ENCODE peak calls at places on chromosomes 12 and 14, in six cellular contexts. One of them, this sample, is unnamed. For H3K27me3, the result is how much of the 10 kb centered on the place peaks cover.

GRCh38 chr12:49671051-49671765 is 36.0 kb downstream of the FMNL3 start:
- DNase-seq in ovary: peak
- DNase-seq in heart left ventricle: no peak
- DNase-seq in tibial nerve: no peak
- DNase-seq in breast epithelium: no peak
- DNase-seq in adrenal gland: peak
- DNase-seq in this sample: no peak

GRCh38 chr12:84946753-84947152 is 34.2 kb upstream of the SLC6A15 start:
- DNase-seq in ovary: no peak
- DNase-seq in heart left ventricle: no peak
- DNase-seq in tibial nerve: no peak
- DNase-seq in breast epithelium: no peak
- DNase-seq in adrenal gland: no peak
- DNase-seq in this sample: no peak

GRCh38 chr12:105425263-105426174 is 95.0 kb downstream of the C12orf75 start:
- DNase-seq in ovary: no peak
- DNase-seq in heart left ventricle: no peak
- DNase-seq in tibial nerve: no peak
- DNase-seq in breast epithelium: no peak
- DNase-seq in adrenal gland: no peak
- DNase-seq in this sample: no peak

GRCh38 chr14:32576088-32576795 is 247.1 kb downstream of the AKAP6 start:
- DNase-seq in ovary: peak
- DNase-seq in heart left ventricle: no peak
- DNase-seq in tibial nerve: no peak
- DNase-seq in breast epithelium: no peak
- DNase-seq in adrenal gland: peak
- DNase-seq in this sample: peak

GRCh38 chr12:74337951-74338350 is 199.7 kb upstream of the ATXN7L3B start:
- DNase-seq in ovary: no peak
- DNase-seq in heart left ventricle: no peak
- DNase-seq in tibial nerve: no peak
- DNase-seq in breast epithelium: no peak
- DNase-seq in adrenal gland: no peak
- DNase-seq in this sample: no peak

GRCh38 chr12:14986449-14986848 is 13.6 kb downstream of the PDE6H start:
- DNase-seq in ovary: no peak
- DNase-seq in heart left ventricle: no peak
- DNase-seq in tibial nerve: no peak
- DNase-seq in breast epithelium: no peak
- DNase-seq in adrenal gland: no peak
- DNase-seq in this sample: no peak

GRCh38 chr14:61894452-61895077 is 132.3 kb downstream of the SNAPC1 start:
- DNase-seq in ovary: peak
- DNase-seq in heart left ventricle: peak
- DNase-seq in tibial nerve: peak
- DNase-seq in breast epithelium: no peak
- DNase-seq in adrenal gland: peak
- DNase-seq in this sample: no peak

GRCh38 chr14:76975865-76976622 is 52.5 kb downstream of the IRF2BPL start:
- DNase-seq in ovary: no peak
- DNase-seq in heart left ventricle: no peak
- DNase-seq in tibial nerve: no peak
- DNase-seq in breast epithelium: no peak
- DNase-seq in adrenal gland: peak
- DNase-seq in this sample: no peak

GRCh38 chr14:34052658-34053014 is 101.8 kb upstream of the EGLN3 start:
- DNase-seq in ovary: no peak
- DNase-seq in heart left ventricle: no peak
- DNase-seq in tibial nerve: no peak
- DNase-seq in breast epithelium: no peak
- DNase-seq in adrenal gland: peak
- DNase-seq in this sample: no peak

GRCh38 chr14:38972511-38972910 is 130.5 kb downstream of the SEC23A start:
- DNase-seq in ovary: no peak
- DNase-seq in heart left ventricle: no peak
- DNase-seq in tibial nerve: no peak
- DNase-seq in breast epithelium: no peak
- DNase-seq in adrenal gland: no peak
- DNase-seq in this sample: no peak

GRCh38 chr14:106530423-106531107 is 1004.2 kb downstream of the TMEM121 start:
- DNase-seq in ovary: no peak
- DNase-seq in heart left ventricle: no peak
- DNase-seq in tibial nerve: no peak
- DNase-seq in breast epithelium: no peak
- DNase-seq in adrenal gland: no peak
- DNase-seq in this sample: no peak

GRCh38 chr14:59275668-59276067 is 87.2 kb downstream of the DAAM1 start:
- DNase-seq in ovary: no peak
- DNase-seq in heart left ventricle: no peak
- DNase-seq in tibial nerve: no peak
- DNase-seq in breast epithelium: no peak
- DNase-seq in adrenal gland: no peak
- DNase-seq in this sample: no peak

GRCh38 chr12:66653801-66654200 is 25.1 kb downstream of the GRIP1 start:
- DNase-seq in ovary: no peak
- DNase-seq in heart left ventricle: no peak
- DNase-seq in tibial nerve: no peak
- DNase-seq in breast epithelium: no peak
- DNase-seq in adrenal gland: no peak
- DNase-seq in this sample: no peak

GRCh38 chr12:118318703-118319102 is 54.0 kb downstream of the TAOK3 start:
- DNase-seq in ovary: no peak
- DNase-seq in heart left ventricle: no peak
- DNase-seq in tibial nerve: no peak
- DNase-seq in breast epithelium: no peak
- DNase-seq in adrenal gland: no peak
- DNase-seq in this sample: no peak

GRCh38 chr14:69069020-69069421 is 83.9 kb downstream of the DCAF5 start:
- DNase-seq in ovary: no peak
- DNase-seq in heart left ventricle: no peak
- DNase-seq in tibial nerve: no peak
- DNase-seq in breast epithelium: no peak
- DNase-seq in adrenal gland: no peak
- DNase-seq in this sample: no peak

GRCh38 chr14:96095581-96096476 is 56.7 kb downstream of the C14orf132 start:
- DNase-seq in ovary: no peak
- DNase-seq in heart left ventricle: no peak
- DNase-seq in tibial nerve: no peak
- DNase-seq in breast epithelium: peak
- DNase-seq in adrenal gland: no peak
- DNase-seq in this sample: peak

GRCh38 chr12:69900720-69901131 is 75.7 kb downstream of the MYRFL start:
- DNase-seq in ovary: peak
- DNase-seq in heart left ventricle: peak
- DNase-seq in tibial nerve: peak
- DNase-seq in breast epithelium: peak
- DNase-seq in adrenal gland: peak
- DNase-seq in this sample: peak

GRCh38 chr12:9073077-9073476 is 42.6 kb downstream of the A2M start:
- DNase-seq in ovary: no peak
- DNase-seq in heart left ventricle: no peak
- DNase-seq in tibial nerve: no peak
- DNase-seq in breast epithelium: no peak
- DNase-seq in adrenal gland: peak
- DNase-seq in this sample: no peak

DNA sequence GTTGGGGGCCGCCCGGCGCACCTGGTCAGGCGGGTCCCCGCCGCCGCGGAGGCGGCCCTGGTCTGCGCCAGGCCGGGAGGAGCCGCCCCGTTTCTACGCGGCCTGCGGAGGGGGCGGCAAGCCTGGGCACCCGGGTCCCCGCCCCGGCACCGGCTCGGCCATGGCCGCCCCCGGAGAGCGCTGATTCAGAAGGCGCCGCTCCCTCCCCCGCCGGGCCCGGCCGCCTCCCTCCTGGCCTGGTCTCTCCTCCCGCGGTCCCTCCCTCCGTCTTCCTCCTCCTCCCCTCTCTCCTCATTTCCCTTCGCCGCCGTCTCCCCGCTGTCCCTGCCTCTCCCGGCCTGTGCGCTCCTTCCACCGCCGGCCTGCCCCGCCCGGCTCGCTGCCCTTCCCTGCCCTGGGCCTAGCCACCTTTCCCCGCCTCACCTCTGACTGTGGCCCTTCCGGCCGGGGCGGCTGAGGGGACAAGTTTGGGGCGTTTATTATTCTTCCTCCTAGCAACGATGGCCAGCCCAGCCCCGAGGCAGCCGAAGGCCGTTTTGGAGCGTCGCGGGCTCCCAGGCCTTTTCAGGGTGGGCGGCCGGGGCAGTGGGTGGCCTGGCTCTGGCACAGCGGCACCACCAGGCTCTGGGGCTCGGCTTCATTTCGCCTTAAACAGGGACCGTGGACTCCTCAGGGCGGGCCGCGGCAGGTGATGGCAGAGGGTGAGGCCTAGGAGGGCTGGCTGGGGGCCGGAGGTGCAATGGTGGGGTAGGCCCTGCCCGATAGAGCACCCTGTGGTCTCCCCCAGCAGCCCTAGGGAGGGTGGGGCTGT is 768 bp downstream of the CEP170B start:
- DNase-seq in ovary: peak
- DNase-seq in heart left ventricle: peak
- DNase-seq in tibial nerve: peak
- DNase-seq in breast epithelium: no peak
- DNase-seq in adrenal gland: peak
- DNase-seq in this sample: peak
- H3K27me3 ChIP-seq in ovary: under half
- H3K27me3 ChIP-seq in heart left ventricle: under half
- H3K27me3 ChIP-seq in tibial nerve: under half
- H3K27me3 ChIP-seq in breast epithelium: under half
- H3K27me3 ChIP-seq in adrenal gland: under half
- H3K27me3 ChIP-seq in this sample: under half

DNA sequence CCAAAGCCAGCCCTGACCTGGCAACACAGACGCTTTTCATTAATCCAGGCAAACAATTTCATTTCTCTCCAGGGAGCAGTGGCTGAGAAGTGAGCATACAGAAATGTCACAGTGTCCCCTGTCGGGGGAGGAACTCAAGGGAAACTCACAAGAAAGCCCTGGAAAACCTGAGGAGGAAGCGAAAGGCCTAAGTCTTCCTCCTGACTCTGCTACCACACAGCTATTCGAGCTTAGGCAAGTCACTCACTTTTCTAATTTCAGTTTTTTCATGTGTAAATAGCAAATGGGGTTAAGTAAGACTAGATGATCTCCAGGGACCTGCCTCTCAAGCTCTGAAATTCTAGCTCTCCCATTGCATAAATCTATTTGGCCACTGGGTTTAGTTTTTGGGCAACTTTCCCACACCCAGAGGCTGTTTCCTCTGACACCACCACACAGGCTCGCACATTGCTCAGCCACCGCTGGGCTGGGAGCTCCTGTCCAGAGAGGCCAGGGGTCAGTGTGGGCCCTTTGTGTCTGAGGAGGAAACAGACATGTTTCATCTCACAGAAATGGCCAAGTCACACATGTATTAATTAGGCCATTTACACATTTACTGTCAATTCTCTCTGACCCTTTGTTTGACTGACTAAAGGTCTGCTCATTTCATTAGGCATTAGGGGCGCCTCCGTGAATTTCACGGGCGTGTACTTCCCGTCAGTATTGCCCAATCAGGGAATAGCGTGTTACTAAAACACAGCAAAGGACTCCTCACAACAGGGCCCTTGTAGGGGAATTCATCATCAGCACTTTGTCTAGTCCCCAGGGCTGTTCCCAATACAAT is 9.8 kb upstream of the PNMA1 start:
- DNase-seq in ovary: peak
- DNase-seq in heart left ventricle: peak
- DNase-seq in tibial nerve: peak
- DNase-seq in breast epithelium: no peak
- DNase-seq in adrenal gland: peak
- DNase-seq in this sample: peak
- TF ChIP-seq POLR2A in ovary: peak
- TF ChIP-seq POLR2A in heart left ventricle: no peak
- TF ChIP-seq POLR2A in tibial nerve: peak
- TF ChIP-seq POLR2A in breast epithelium: no peak
- TF ChIP-seq POLR2A in adrenal gland: no peak
- TF ChIP-seq POLR2A in this sample: peak

DNA sequence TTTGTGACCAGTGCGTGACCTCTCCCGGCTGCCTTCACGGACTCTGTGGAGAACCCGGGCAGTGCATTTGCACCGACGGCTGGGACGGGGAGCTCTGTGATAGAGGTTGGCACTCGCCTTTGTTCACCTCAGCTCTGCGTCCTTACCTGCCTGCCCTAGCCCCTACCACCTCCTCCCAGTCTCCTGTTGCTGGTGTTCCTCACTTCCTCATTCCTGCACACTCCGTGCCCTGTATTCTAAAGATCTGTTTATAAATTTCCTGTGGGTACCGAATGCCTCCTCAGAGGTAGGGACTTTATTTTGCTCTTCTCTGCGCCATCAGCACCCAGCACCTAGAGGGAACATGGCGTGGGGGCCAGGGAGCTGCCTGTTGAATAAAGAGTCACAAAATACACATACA is 2.3 kb downstream of the DLK1 start:
- DNase-seq in ovary: no peak
- DNase-seq in heart left ventricle: no peak
- DNase-seq in tibial nerve: no peak
- DNase-seq in breast epithelium: no peak
- DNase-seq in adrenal gland: no peak
- DNase-seq in this sample: no peak
- H3K27me3 ChIP-seq in ovary: under half
- H3K27me3 ChIP-seq in heart left ventricle: under half
- H3K27me3 ChIP-seq in tibial nerve: half or more
- H3K27me3 ChIP-seq in breast epithelium: under half
- H3K27me3 ChIP-seq in adrenal gland: under half
- H3K27me3 ChIP-seq in this sample: under half

GRCh38 chr14:104687601-104688504 is 1.6 kb upstream of the INF2 start:
- DNase-seq in ovary: peak
- DNase-seq in heart left ventricle: peak
- DNase-seq in tibial nerve: peak
- DNase-seq in breast epithelium: peak
- DNase-seq in adrenal gland: peak
- DNase-seq in this sample: peak
- TF ChIP-seq POLR2A in ovary: no peak
- TF ChIP-seq POLR2A in heart left ventricle: no peak
- TF ChIP-seq POLR2A in tibial nerve: peak
- TF ChIP-seq POLR2A in breast epithelium: no peak
- TF ChIP-seq POLR2A in adrenal gland: no peak
- TF ChIP-seq POLR2A in this sample: no peak

DNA sequence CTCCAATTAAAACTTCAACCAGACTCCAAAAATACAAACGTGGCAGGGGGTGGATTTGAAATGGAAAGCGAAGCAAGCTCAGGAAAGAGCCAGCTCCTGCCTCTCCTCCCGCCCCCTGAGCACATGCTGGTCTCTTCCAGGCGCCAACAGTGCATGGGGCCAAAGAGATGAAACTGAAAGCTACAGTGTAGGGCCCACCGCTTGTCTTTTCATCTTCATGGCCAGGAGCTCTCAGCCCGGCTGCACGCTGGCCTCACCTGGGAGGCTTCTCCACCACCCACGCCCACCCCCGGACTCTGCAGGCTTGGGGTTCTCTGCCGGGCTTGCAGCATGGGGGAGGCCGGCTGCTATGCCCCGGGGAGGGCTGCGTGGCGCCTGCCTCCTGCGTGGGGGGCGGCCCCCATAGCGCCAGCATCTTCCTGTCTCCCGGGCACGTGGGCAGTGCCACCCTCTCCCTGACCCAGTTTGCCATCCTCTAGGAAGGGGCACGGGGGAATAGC is 2.0 kb downstream of the RIMBP2 start:
- DNase-seq in ovary: peak
- DNase-seq in heart left ventricle: no peak
- DNase-seq in tibial nerve: no peak
- DNase-seq in breast epithelium: no peak
- DNase-seq in adrenal gland: no peak
- DNase-seq in this sample: peak
- H3K27me3 ChIP-seq in ovary: under half
- H3K27me3 ChIP-seq in heart left ventricle: under half
- H3K27me3 ChIP-seq in tibial nerve: under half
- H3K27me3 ChIP-seq in breast epithelium: under half
- H3K27me3 ChIP-seq in adrenal gland: under half
- H3K27me3 ChIP-seq in this sample: under half